ENCODE peak calls at places on chromosomes 16 and 17, in ten cellular contexts. One of them, this sample, is unnamed.
A peak's percentile ranks its signal among the peaks of the same experiment; 100 is the strongest.

GRCh38 chr16:86051376-86052114 is 152.6 kb downstream of the IRF8 start:
- DNase-seq in tibial artery: no peak
- DNase-seq in HFF-Myc: no peak
- DNase-seq in lower leg skin: no peak
- DNase-seq in AG04449: no peak
- DNase-seq in uterus: no peak
- DNase-seq in transverse colon: no peak
- DNase-seq in fibroblast of mammary gland: no peak
- DNase-seq in RWPE1: no peak
- DNase-seq in A549: no peak
- DNase-seq in this sample: no peak

GRCh38 chr17:27323538-27324212 is 29.8 kb downstream of the WSB1 start:
- DNase-seq in tibial artery: peak; percentile 87
- DNase-seq in HFF-Myc: peak; percentile 67
- DNase-seq in lower leg skin: peak; percentile 83
- DNase-seq in AG04449: no peak
- DNase-seq in uterus: peak; percentile 69
- DNase-seq in transverse colon: peak; percentile 89
- DNase-seq in fibroblast of mammary gland: peak; percentile 78
- DNase-seq in RWPE1: peak; percentile 43
- DNase-seq in A549: peak; percentile 69
- DNase-seq in this sample: no peak

GRCh38 chr16:10523025-10523424 is 57.4 kb downstream of the EMP2 start:
- DNase-seq in tibial artery: no peak
- DNase-seq in HFF-Myc: no peak
- DNase-seq in lower leg skin: no peak
- DNase-seq in AG04449: no peak
- DNase-seq in uterus: no peak
- DNase-seq in transverse colon: no peak
- DNase-seq in fibroblast of mammary gland: no peak
- DNase-seq in RWPE1: no peak
- DNase-seq in A549: no peak
- DNase-seq in this sample: no peak

GRCh38 chr16:80948886-80949502 is 57.7 kb downstream of the CMC2 start:
- DNase-seq in tibial artery: peak; percentile 45
- DNase-seq in HFF-Myc: no peak
- DNase-seq in lower leg skin: no peak
- DNase-seq in AG04449: no peak
- DNase-seq in uterus: no peak
- DNase-seq in transverse colon: peak; percentile 28
- DNase-seq in fibroblast of mammary gland: peak; percentile 59
- DNase-seq in RWPE1: no peak
- DNase-seq in A549: peak; percentile 17
- DNase-seq in this sample: peak; percentile 64

GRCh38 chr16:70706948-70707465 is 21.2 kb upstream of the MTSS2 start:
- DNase-seq in tibial artery: no peak
- DNase-seq in HFF-Myc: peak; percentile 91
- DNase-seq in lower leg skin: no peak
- DNase-seq in AG04449: no peak
- DNase-seq in uterus: peak; percentile 95
- DNase-seq in transverse colon: no peak
- DNase-seq in fibroblast of mammary gland: peak; percentile 69
- DNase-seq in RWPE1: peak; percentile 83
- DNase-seq in A549: peak; percentile 81
- DNase-seq in this sample: no peak

GRCh38 chr16:4748682-4749411 is 14.5 kb downstream of the DNAAF8 start:
- DNase-seq in tibial artery: no peak
- DNase-seq in HFF-Myc: no peak
- DNase-seq in lower leg skin: no peak
- DNase-seq in AG04449: no peak
- DNase-seq in uterus: no peak
- DNase-seq in transverse colon: no peak
- DNase-seq in fibroblast of mammary gland: no peak
- DNase-seq in RWPE1: no peak
- DNase-seq in A549: no peak
- DNase-seq in this sample: no peak

GRCh38 chr17:7737601-7738000 is 20.1 kb downstream of the DNAH2 start:
- DNase-seq in tibial artery: no peak
- DNase-seq in HFF-Myc: no peak
- DNase-seq in lower leg skin: no peak
- DNase-seq in AG04449: no peak
- DNase-seq in uterus: no peak
- DNase-seq in transverse colon: no peak
- DNase-seq in fibroblast of mammary gland: no peak
- DNase-seq in RWPE1: no peak
- DNase-seq in A549: no peak
- DNase-seq in this sample: no peak

GRCh38 chr17:14061666-14062560 is 7.4 kb upstream of the COX10 start:
- DNase-seq in tibial artery: no peak
- DNase-seq in HFF-Myc: peak; percentile 52
- DNase-seq in lower leg skin: peak; percentile 17
- DNase-seq in AG04449: peak; percentile 67
- DNase-seq in uterus: no peak
- DNase-seq in transverse colon: no peak
- DNase-seq in fibroblast of mammary gland: peak; percentile 80
- DNase-seq in RWPE1: peak; percentile 55
- DNase-seq in A549: no peak
- DNase-seq in this sample: no peak

GRCh38 chr16:30745082-30745481 is 3.1 kb upstream of the PHKG2 start:
- DNase-seq in tibial artery: no peak
- DNase-seq in HFF-Myc: no peak
- DNase-seq in lower leg skin: no peak
- DNase-seq in AG04449: no peak
- DNase-seq in uterus: no peak
- DNase-seq in transverse colon: no peak
- DNase-seq in fibroblast of mammary gland: no peak
- DNase-seq in RWPE1: no peak
- DNase-seq in A549: no peak
- DNase-seq in this sample: no peak

GRCh38 chr16:81708459-81709368 is 70.4 kb upstream of the PLCG2 start:
- DNase-seq in tibial artery: no peak
- DNase-seq in HFF-Myc: no peak
- DNase-seq in lower leg skin: no peak
- DNase-seq in AG04449: no peak
- DNase-seq in uterus: no peak
- DNase-seq in transverse colon: peak; percentile 55
- DNase-seq in fibroblast of mammary gland: no peak
- DNase-seq in RWPE1: no peak
- DNase-seq in A549: peak; percentile 50
- DNase-seq in this sample: no peak

GRCh38 chr17:16969931-16970906 is 1.7 kb downstream of the TNFRSF13B start:
- DNase-seq in tibial artery: no peak
- DNase-seq in HFF-Myc: no peak
- DNase-seq in lower leg skin: no peak
- DNase-seq in AG04449: no peak
- DNase-seq in uterus: no peak
- DNase-seq in transverse colon: peak; percentile 46
- DNase-seq in fibroblast of mammary gland: no peak
- DNase-seq in RWPE1: no peak
- DNase-seq in A549: no peak
- DNase-seq in this sample: no peak

GRCh38 chr17:17204635-17205231 is 1.4 kb downstream of the PLD6 start:
- DNase-seq in tibial artery: no peak
- DNase-seq in HFF-Myc: no peak
- DNase-seq in lower leg skin: no peak
- DNase-seq in AG04449: no peak
- DNase-seq in uterus: no peak
- DNase-seq in transverse colon: no peak
- DNase-seq in fibroblast of mammary gland: no peak
- DNase-seq in RWPE1: no peak
- DNase-seq in A549: no peak
- DNase-seq in this sample: no peak

DNA sequence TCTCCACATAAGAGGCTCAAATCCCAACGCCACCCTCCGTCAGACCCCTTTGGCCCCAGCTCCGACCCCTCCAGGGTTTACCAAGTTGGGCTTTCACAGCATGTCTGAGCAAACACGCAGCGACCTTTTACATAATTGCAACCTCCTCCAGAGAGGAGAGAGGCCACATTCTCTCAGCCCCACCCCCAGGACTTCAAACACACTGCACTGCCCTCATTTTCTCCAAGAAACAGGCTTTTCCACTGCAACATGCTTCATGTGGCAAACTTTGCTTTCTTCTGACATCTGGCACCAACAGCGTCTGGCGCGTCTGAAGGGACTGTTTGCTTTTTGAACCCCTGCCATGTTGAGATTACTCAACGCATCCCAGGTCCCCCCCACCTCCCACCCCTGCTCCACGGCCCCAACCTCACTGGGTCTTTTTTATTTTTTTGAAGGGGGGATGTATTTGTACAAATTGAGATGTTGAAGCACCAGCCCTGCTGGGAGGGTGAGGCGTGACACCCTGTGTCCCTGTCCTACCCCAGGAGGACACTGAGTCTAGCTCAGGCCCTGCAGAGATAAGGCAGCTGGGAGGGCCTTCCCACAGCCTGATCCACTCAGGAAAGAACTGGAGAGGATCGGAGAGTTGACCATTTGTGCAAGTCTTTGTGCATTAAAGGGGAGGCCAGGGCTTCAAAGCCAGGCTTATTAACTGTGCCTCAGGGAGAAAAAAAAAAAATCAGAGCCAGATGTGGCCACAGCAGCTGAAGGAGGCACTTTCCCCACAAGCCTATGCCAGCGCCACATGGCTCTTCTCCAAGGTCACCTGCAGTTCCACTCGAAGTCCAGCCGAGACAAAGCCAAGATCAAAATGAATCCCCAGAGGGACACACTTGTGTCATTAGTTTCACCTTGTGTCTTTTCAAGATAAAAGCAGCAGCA is 29.7 kb downstream of the AXIN2 start:
- DNase-seq in tibial artery: peak; percentile 51
- DNase-seq in HFF-Myc: peak; percentile 45
- DNase-seq in lower leg skin: no peak
- DNase-seq in AG04449: no peak
- DNase-seq in uterus: peak; percentile 80
- DNase-seq in transverse colon: peak; percentile 63
- DNase-seq in fibroblast of mammary gland: peak; percentile 76
- DNase-seq in RWPE1: no peak
- DNase-seq in A549: no peak
- DNase-seq in this sample: no peak
- TF ChIP-seq CTCF in tibial artery: peak; percentile 16
- TF ChIP-seq CTCF in HFF-Myc: peak; percentile 31
- TF ChIP-seq CTCF in lower leg skin: no peak
- TF ChIP-seq CTCF in AG04449: no peak
- TF ChIP-seq CTCF in uterus: no peak
- TF ChIP-seq CTCF in transverse colon: peak; percentile 15
- TF ChIP-seq CTCF in fibroblast of mammary gland: peak; percentile 27
- TF ChIP-seq CTCF in RWPE1: no peak
- TF ChIP-seq CTCF in A549: no peak
- TF ChIP-seq CTCF in this sample: no peak

GRCh38 chr17:18257268-18257681 is 1.3 kb downstream of the FLII start:
- DNase-seq in tibial artery: no peak
- DNase-seq in HFF-Myc: no peak
- DNase-seq in lower leg skin: no peak
- DNase-seq in AG04449: no peak
- DNase-seq in uterus: no peak
- DNase-seq in transverse colon: peak; percentile 27
- DNase-seq in fibroblast of mammary gland: no peak
- DNase-seq in RWPE1: peak; percentile 79
- DNase-seq in A549: no peak
- DNase-seq in this sample: no peak
- TF ChIP-seq CTCF in tibial artery: no peak
- TF ChIP-seq CTCF in HFF-Myc: no peak
- TF ChIP-seq CTCF in lower leg skin: no peak
- TF ChIP-seq CTCF in AG04449: no peak
- TF ChIP-seq CTCF in uterus: no peak
- TF ChIP-seq CTCF in transverse colon: no peak
- TF ChIP-seq CTCF in fibroblast of mammary gland: no peak
- TF ChIP-seq CTCF in RWPE1: no peak
- TF ChIP-seq CTCF in A549: no peak
- TF ChIP-seq CTCF in this sample: no peak

DNA sequence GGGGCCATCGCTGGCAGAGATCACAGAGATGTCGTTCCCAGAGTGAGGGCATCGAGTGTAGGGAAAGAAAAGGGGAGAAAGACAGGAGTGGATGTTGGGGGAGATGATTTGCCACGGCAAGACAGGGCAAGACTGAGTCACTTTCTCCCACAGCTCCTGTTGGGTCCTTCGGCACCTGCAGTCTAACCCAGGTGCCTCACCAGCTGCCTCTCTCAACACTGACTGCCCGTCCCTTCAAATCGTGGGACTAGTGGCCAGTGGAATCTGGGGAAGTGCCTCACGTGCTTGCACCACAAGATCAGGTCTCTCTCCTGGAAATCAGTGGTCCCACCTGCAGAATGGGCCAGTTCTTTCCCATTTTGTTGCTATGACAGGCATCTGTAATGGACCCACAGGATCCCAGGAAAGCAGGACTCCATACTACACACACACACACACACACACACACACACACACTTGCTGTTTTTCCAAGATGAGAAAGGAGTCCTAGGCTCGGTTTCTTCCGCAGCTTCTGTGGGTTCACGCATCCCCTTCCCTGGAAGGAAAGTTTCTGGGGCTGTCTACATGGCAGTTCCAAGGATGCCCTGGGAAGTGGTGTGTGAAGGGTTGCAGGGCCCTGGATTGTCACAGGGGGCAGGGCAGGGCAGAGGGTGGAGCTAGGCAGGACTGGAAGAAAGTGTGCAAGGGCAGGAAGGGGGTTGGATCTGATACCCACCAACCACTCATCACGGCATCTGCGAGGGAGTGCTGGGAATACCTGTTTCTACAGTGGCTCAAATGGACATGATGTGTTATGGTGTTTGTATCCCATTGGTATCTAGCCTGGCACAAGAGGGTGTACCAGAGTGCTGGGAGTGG is 10.2 kb upstream of the CBX8 start:
- DNase-seq in tibial artery: no peak
- DNase-seq in HFF-Myc: no peak
- DNase-seq in lower leg skin: no peak
- DNase-seq in AG04449: no peak
- DNase-seq in uterus: no peak
- DNase-seq in transverse colon: no peak
- DNase-seq in fibroblast of mammary gland: no peak
- DNase-seq in RWPE1: no peak
- DNase-seq in A549: no peak
- DNase-seq in this sample: no peak
- TF ChIP-seq CTCF in tibial artery: no peak
- TF ChIP-seq CTCF in HFF-Myc: no peak
- TF ChIP-seq CTCF in lower leg skin: no peak
- TF ChIP-seq CTCF in AG04449: no peak
- TF ChIP-seq CTCF in uterus: no peak
- TF ChIP-seq CTCF in transverse colon: no peak
- TF ChIP-seq CTCF in fibroblast of mammary gland: no peak
- TF ChIP-seq CTCF in RWPE1: no peak
- TF ChIP-seq CTCF in A549: no peak
- TF ChIP-seq CTCF in this sample: no peak

DNA sequence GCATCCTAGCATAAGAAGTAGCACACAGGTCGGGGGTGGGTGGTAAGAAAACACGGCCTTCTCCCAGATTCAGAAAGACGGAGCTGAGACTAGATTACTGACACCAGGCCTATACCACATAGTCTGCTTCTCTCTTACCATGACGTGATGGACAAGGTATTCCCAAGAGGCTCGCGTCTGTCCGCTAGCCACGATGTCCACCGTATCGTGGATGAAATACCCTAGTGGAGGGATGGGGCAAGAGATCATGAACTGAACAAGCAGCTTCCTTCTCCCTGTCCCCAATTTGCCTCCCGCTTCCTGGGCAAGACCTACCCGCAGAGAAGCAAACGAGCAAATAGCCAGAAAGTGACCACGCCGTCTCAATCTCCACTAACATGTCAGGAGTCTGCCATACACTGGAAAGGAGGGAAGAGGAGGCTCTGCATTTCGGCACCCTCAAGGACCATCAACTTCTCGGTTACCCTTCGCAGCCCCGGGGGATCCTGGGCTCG is 820 bp downstream of the TLCD1 start:
- DNase-seq in tibial artery: no peak
- DNase-seq in HFF-Myc: no peak
- DNase-seq in lower leg skin: no peak
- DNase-seq in AG04449: no peak
- DNase-seq in uterus: no peak
- DNase-seq in transverse colon: no peak
- DNase-seq in fibroblast of mammary gland: peak; percentile 76
- DNase-seq in RWPE1: no peak
- DNase-seq in A549: peak; percentile 88
- DNase-seq in this sample: no peak
- TF ChIP-seq CTCF in tibial artery: no peak
- TF ChIP-seq CTCF in HFF-Myc: no peak
- TF ChIP-seq CTCF in lower leg skin: no peak
- TF ChIP-seq CTCF in AG04449: no peak
- TF ChIP-seq CTCF in uterus: no peak
- TF ChIP-seq CTCF in transverse colon: no peak
- TF ChIP-seq CTCF in fibroblast of mammary gland: no peak
- TF ChIP-seq CTCF in RWPE1: no peak
- TF ChIP-seq CTCF in A549: no peak
- TF ChIP-seq CTCF in this sample: no peak

This sample was measured in endothelial cell.